ENCODE peak calls at places on chromosomes 16 and 17, in five cellular contexts. O, V, N, M and K are unnamed samples.
A peak's percentile ranks its signal among the peaks of the same experiment; 100 is the strongest.

GRCh38 chr17:42879596-42879985 is 21.0 kb upstream of the G6PC1 start:
- DNase-seq in O (no peak), V (peak; percentile 70), N (peak; percentile 81), M (no peak), K (peak; percentile 35)

GRCh38 chr17:4445731-4446130 is 12.0 kb downstream of the SPNS3 start:
- DNase-seq in O (no peak), V (no peak), N (no peak), M (no peak), K (no peak)

GRCh38 chr16:26371349-26371869 is 679.6 kb downstream of the HS3ST4 start:
- DNase-seq in O (no peak), V (no peak), N (no peak), M (no peak), K (no peak)

GRCh38 chr16:73000020-73000906 is 47.7 kb downstream of the ZFHX3 start:
- DNase-seq in O (no peak), V (no peak), N (peak; percentile 32), M (peak; percentile 56), K (peak; percentile 58)

GRCh38 chr16:67425046-67425445 is 5.9 kb upstream of the HSD11B2 start:
- DNase-seq in O (no peak), V (no peak), N (no peak), M (no peak), K (no peak)

GRCh38 chr17:41797377-41797776 is 10.9 kb upstream of the JUP start:
- DNase-seq in O (no peak), V (no peak), N (no peak), M (no peak), K (no peak)

GRCh38 chr17:17812211-17813054 is 24.4 kb downstream of the SREBF1 start:
- DNase-seq in O (peak; percentile 70), V (peak; percentile 15), N (peak; percentile 86), M (peak; percentile 61), K (no peak)

GRCh38 chr16:89187337-89188063 is 12.8 kb downstream of the SLC22A31 start:
- DNase-seq in O (no peak), V (peak; percentile 28), N (no peak), M (peak; percentile 20), K (no peak)

GRCh38 chr17:68238894-68239293 is 8.9 kb upstream of the AMZ2 start:
- DNase-seq in O (no peak), V (no peak), N (no peak), M (no peak), K (no peak)